ENCODE peak calls at places on chromosomes 4 and X, in ten cellular contexts. One of them, this sample, is unnamed.

GRCh38 chr4:47722176-47722575 is 115.7 kb downstream of the CORIN start:
- DNase-seq in HEK293T: no peak
- DNase-seq in CD8-positive, alpha-beta memory T cell: no peak
- DNase-seq in prostate gland: no peak
- DNase-seq in T-helper 17 cell: no peak
- DNase-seq in kidney epithelial cell: no peak
- DNase-seq in NCI-H1694: no peak
- DNase-seq in activated naive CD8-positive, alpha-beta T cell treated with anti-CD3 and anti-CD28 coated beads, Interleukin-2, amount 50 U/mL, for 16 hours: no peak
- DNase-seq in uterus: no peak
- DNase-seq in right lobe of liver: no peak
- DNase-seq in this sample: no peak

GRCh38 chrX:47590984-47591383 is 8.7 kb downstream of the TIMP1 start:
- DNase-seq in uterus: no peak
- DNase-seq in activated naive CD8-positive, alpha-beta T cell treated with anti-CD3 and anti-CD28 coated beads, Interleukin-2, amount 50 U/mL, for 16 hours: no peak
- DNase-seq in NCI-H1694: no peak
- DNase-seq in right lobe of liver: no peak
- DNase-seq in CD8-positive, alpha-beta memory T cell: no peak
- DNase-seq in T-helper 17 cell: no peak
- DNase-seq in kidney epithelial cell: no peak
- DNase-seq in prostate gland: no peak
- DNase-seq in HEK293T: no peak
- DNase-seq in this sample: no peak

GRCh38 chr4:178970433-178971140 is 1528.3 kb upstream of the AGA start:
- DNase-seq in kidney epithelial cell: no peak
- DNase-seq in HEK293T: no peak
- DNase-seq in NCI-H1694: no peak
- DNase-seq in right lobe of liver: no peak
- DNase-seq in CD8-positive, alpha-beta memory T cell: no peak
- DNase-seq in uterus: no peak
- DNase-seq in prostate gland: no peak
- DNase-seq in activated naive CD8-positive, alpha-beta T cell treated with anti-CD3 and anti-CD28 coated beads, Interleukin-2, amount 50 U/mL, for 16 hours: no peak
- DNase-seq in T-helper 17 cell: no peak
- DNase-seq in this sample: no peak

GRCh38 chrX:155148724-155149537 is 67.3 kb upstream of the VBP1 start:
- DNase-seq in kidney epithelial cell: no peak
- DNase-seq in prostate gland: no peak
- DNase-seq in CD8-positive, alpha-beta memory T cell: peak
- DNase-seq in T-helper 17 cell: no peak
- DNase-seq in right lobe of liver: peak
- DNase-seq in activated naive CD8-positive, alpha-beta T cell treated with anti-CD3 and anti-CD28 coated beads, Interleukin-2, amount 50 U/mL, for 16 hours: no peak
- DNase-seq in NCI-H1694: peak
- DNase-seq in HEK293T: peak
- DNase-seq in uterus: no peak
- DNase-seq in this sample: no peak

GRCh38 chr4:90030953-90031352 is 96.2 kb upstream of the CCSER1 start:
- DNase-seq in uterus: no peak
- DNase-seq in prostate gland: no peak
- DNase-seq in T-helper 17 cell: no peak
- DNase-seq in kidney epithelial cell: no peak
- DNase-seq in NCI-H1694: peak
- DNase-seq in CD8-positive, alpha-beta memory T cell: no peak
- DNase-seq in HEK293T: peak
- DNase-seq in activated naive CD8-positive, alpha-beta T cell treated with anti-CD3 and anti-CD28 coated beads, Interleukin-2, amount 50 U/mL, for 16 hours: no peak
- DNase-seq in right lobe of liver: no peak
- DNase-seq in this sample: no peak

GRCh38 chr4:33948921-33949320 is 2295.4 kb downstream of the ARAP2 start:
- DNase-seq in uterus: no peak
- DNase-seq in activated naive CD8-positive, alpha-beta T cell treated with anti-CD3 and anti-CD28 coated beads, Interleukin-2, amount 50 U/mL, for 16 hours: no peak
- DNase-seq in NCI-H1694: no peak
- DNase-seq in HEK293T: no peak
- DNase-seq in T-helper 17 cell: no peak
- DNase-seq in CD8-positive, alpha-beta memory T cell: no peak
- DNase-seq in right lobe of liver: no peak
- DNase-seq in kidney epithelial cell: no peak
- DNase-seq in prostate gland: no peak
- DNase-seq in this sample: no peak

GRCh38 chrX:12379666-12380065 is 241.4 kb downstream of the FRMPD4 start:
- DNase-seq in T-helper 17 cell: no peak
- DNase-seq in kidney epithelial cell: no peak
- DNase-seq in CD8-positive, alpha-beta memory T cell: no peak
- DNase-seq in activated naive CD8-positive, alpha-beta T cell treated with anti-CD3 and anti-CD28 coated beads, Interleukin-2, amount 50 U/mL, for 16 hours: no peak
- DNase-seq in prostate gland: no peak
- DNase-seq in right lobe of liver: no peak
- DNase-seq in uterus: no peak
- DNase-seq in NCI-H1694: no peak
- DNase-seq in HEK293T: no peak
- DNase-seq in this sample: no peak

GRCh38 chr4:121484633-121485032 is 103.8 kb upstream of the QRFPR start:
- DNase-seq in right lobe of liver: no peak
- DNase-seq in prostate gland: no peak
- DNase-seq in T-helper 17 cell: no peak
- DNase-seq in NCI-H1694: no peak
- DNase-seq in CD8-positive, alpha-beta memory T cell: no peak
- DNase-seq in activated naive CD8-positive, alpha-beta T cell treated with anti-CD3 and anti-CD28 coated beads, Interleukin-2, amount 50 U/mL, for 16 hours: no peak
- DNase-seq in uterus: no peak
- DNase-seq in HEK293T: peak
- DNase-seq in kidney epithelial cell: no peak
- DNase-seq in this sample: no peak

GRCh38 chr4:41865981-41866798 is 69.0 kb upstream of the TMEM33 start:
- DNase-seq in HEK293T: no peak
- DNase-seq in T-helper 17 cell: no peak
- DNase-seq in right lobe of liver: no peak
- DNase-seq in NCI-H1694: no peak
- DNase-seq in activated naive CD8-positive, alpha-beta T cell treated with anti-CD3 and anti-CD28 coated beads, Interleukin-2, amount 50 U/mL, for 16 hours: no peak
- DNase-seq in kidney epithelial cell: no peak
- DNase-seq in CD8-positive, alpha-beta memory T cell: no peak
- DNase-seq in prostate gland: no peak
- DNase-seq in uterus: no peak
- DNase-seq in this sample: no peak

GRCh38 chr4:140718240-140718639 is 37.9 kb downstream of the TBC1D9 start:
- DNase-seq in activated naive CD8-positive, alpha-beta T cell treated with anti-CD3 and anti-CD28 coated beads, Interleukin-2, amount 50 U/mL, for 16 hours: no peak
- DNase-seq in T-helper 17 cell: no peak
- DNase-seq in prostate gland: no peak
- DNase-seq in CD8-positive, alpha-beta memory T cell: no peak
- DNase-seq in kidney epithelial cell: peak
- DNase-seq in uterus: no peak
- DNase-seq in NCI-H1694: no peak
- DNase-seq in HEK293T: no peak
- DNase-seq in right lobe of liver: no peak
- DNase-seq in this sample: no peak

GRCh38 chrX:6382284-6382683 is 152.6 kb downstream of the VCX3A start:
- DNase-seq in right lobe of liver: no peak
- DNase-seq in kidney epithelial cell: no peak
- DNase-seq in T-helper 17 cell: no peak
- DNase-seq in NCI-H1694: no peak
- DNase-seq in CD8-positive, alpha-beta memory T cell: no peak
- DNase-seq in HEK293T: no peak
- DNase-seq in activated naive CD8-positive, alpha-beta T cell treated with anti-CD3 and anti-CD28 coated beads, Interleukin-2, amount 50 U/mL, for 16 hours: no peak
- DNase-seq in prostate gland: no peak
- DNase-seq in uterus: no peak
- DNase-seq in this sample: no peak

GRCh38 chr4:97123573-97123972 is 1019.7 kb downstream of the STPG2 start:
- DNase-seq in NCI-H1694: no peak
- DNase-seq in uterus: no peak
- DNase-seq in HEK293T: no peak
- DNase-seq in prostate gland: no peak
- DNase-seq in CD8-positive, alpha-beta memory T cell: no peak
- DNase-seq in kidney epithelial cell: no peak
- DNase-seq in T-helper 17 cell: no peak
- DNase-seq in activated naive CD8-positive, alpha-beta T cell treated with anti-CD3 and anti-CD28 coated beads, Interleukin-2, amount 50 U/mL, for 16 hours: no peak
- DNase-seq in right lobe of liver: no peak
- DNase-seq in this sample: no peak

GRCh38 chrX:43446752-43447151 is 209.3 kb upstream of the MAOA start:
- DNase-seq in kidney epithelial cell: no peak
- DNase-seq in NCI-H1694: no peak
- DNase-seq in right lobe of liver: no peak
- DNase-seq in activated naive CD8-positive, alpha-beta T cell treated with anti-CD3 and anti-CD28 coated beads, Interleukin-2, amount 50 U/mL, for 16 hours: no peak
- DNase-seq in T-helper 17 cell: no peak
- DNase-seq in HEK293T: no peak
- DNase-seq in CD8-positive, alpha-beta memory T cell: no peak
- DNase-seq in prostate gland: no peak
- DNase-seq in uterus: no peak
- DNase-seq in this sample: no peak

GRCh38 chrX:14718403-14718802 is 154.5 kb downstream of the FANCB start:
- DNase-seq in NCI-H1694: no peak
- DNase-seq in activated naive CD8-positive, alpha-beta T cell treated with anti-CD3 and anti-CD28 coated beads, Interleukin-2, amount 50 U/mL, for 16 hours: no peak
- DNase-seq in HEK293T: no peak
- DNase-seq in T-helper 17 cell: no peak
- DNase-seq in right lobe of liver: no peak
- DNase-seq in kidney epithelial cell: no peak
- DNase-seq in uterus: no peak
- DNase-seq in prostate gland: no peak
- DNase-seq in CD8-positive, alpha-beta memory T cell: no peak
- DNase-seq in this sample: no peak

GRCh38 chrX:86322913-86323312 is 174.7 kb downstream of the DACH2 start:
- DNase-seq in CD8-positive, alpha-beta memory T cell: no peak
- DNase-seq in uterus: no peak
- DNase-seq in kidney epithelial cell: no peak
- DNase-seq in T-helper 17 cell: no peak
- DNase-seq in right lobe of liver: no peak
- DNase-seq in NCI-H1694: no peak
- DNase-seq in HEK293T: peak
- DNase-seq in activated naive CD8-positive, alpha-beta T cell treated with anti-CD3 and anti-CD28 coated beads, Interleukin-2, amount 50 U/mL, for 16 hours: no peak
- DNase-seq in prostate gland: no peak
- DNase-seq in this sample: no peak

GRCh38 chrX:15056044-15056443 is 182.8 kb downstream of the MOSPD2 start:
- DNase-seq in right lobe of liver: no peak
- DNase-seq in activated naive CD8-positive, alpha-beta T cell treated with anti-CD3 and anti-CD28 coated beads, Interleukin-2, amount 50 U/mL, for 16 hours: no peak
- DNase-seq in HEK293T: no peak
- DNase-seq in CD8-positive, alpha-beta memory T cell: no peak
- DNase-seq in kidney epithelial cell: no peak
- DNase-seq in NCI-H1694: no peak
- DNase-seq in T-helper 17 cell: no peak
- DNase-seq in uterus: no peak
- DNase-seq in prostate gland: no peak
- DNase-seq in this sample: no peak

GRCh38 chr4:188911199-188911598 is 772.0 kb downstream of the TRIML1 start:
- DNase-seq in activated naive CD8-positive, alpha-beta T cell treated with anti-CD3 and anti-CD28 coated beads, Interleukin-2, amount 50 U/mL, for 16 hours: no peak
- DNase-seq in prostate gland: no peak
- DNase-seq in uterus: no peak
- DNase-seq in HEK293T: no peak
- DNase-seq in T-helper 17 cell: no peak
- DNase-seq in CD8-positive, alpha-beta memory T cell: no peak
- DNase-seq in kidney epithelial cell: no peak
- DNase-seq in right lobe of liver: no peak
- DNase-seq in NCI-H1694: no peak
- DNase-seq in this sample: no peak

GRCh38 chrX:40243699-40244098 is 145.9 kb upstream of the BCOR start:
- DNase-seq in right lobe of liver: no peak
- DNase-seq in NCI-H1694: no peak
- DNase-seq in uterus: no peak
- DNase-seq in activated naive CD8-positive, alpha-beta T cell treated with anti-CD3 and anti-CD28 coated beads, Interleukin-2, amount 50 U/mL, for 16 hours: no peak
- DNase-seq in prostate gland: no peak
- DNase-seq in CD8-positive, alpha-beta memory T cell: no peak
- DNase-seq in HEK293T: no peak
- DNase-seq in T-helper 17 cell: no peak
- DNase-seq in kidney epithelial cell: no peak
- DNase-seq in this sample: no peak

GRCh38 chr4:29046716-29047115 is 1673.5 kb upstream of the PCDH7 start:
- DNase-seq in uterus: no peak
- DNase-seq in activated naive CD8-positive, alpha-beta T cell treated with anti-CD3 and anti-CD28 coated beads, Interleukin-2, amount 50 U/mL, for 16 hours: no peak
- DNase-seq in prostate gland: no peak
- DNase-seq in T-helper 17 cell: no peak
- DNase-seq in HEK293T: no peak
- DNase-seq in right lobe of liver: no peak
- DNase-seq in NCI-H1694: no peak
- DNase-seq in kidney epithelial cell: no peak
- DNase-seq in CD8-positive, alpha-beta memory T cell: no peak
- DNase-seq in this sample: no peak

GRCh38 chrX:13750204-13750603 is 15.7 kb downstream of the OFD1 start:
- DNase-seq in prostate gland: peak
- DNase-seq in uterus: no peak
- DNase-seq in HEK293T: peak
- DNase-seq in kidney epithelial cell: no peak
- DNase-seq in activated naive CD8-positive, alpha-beta T cell treated with anti-CD3 and anti-CD28 coated beads, Interleukin-2, amount 50 U/mL, for 16 hours: no peak
- DNase-seq in CD8-positive, alpha-beta memory T cell: no peak
- DNase-seq in NCI-H1694: peak
- DNase-seq in right lobe of liver: no peak
- DNase-seq in T-helper 17 cell: no peak
- DNase-seq in this sample: no peak